ENCODE peak calls at places on chromosome 10, in four cellular contexts. Y, V, O and X are unnamed samples.

GRCh38 chr10:21498977-21499376 is 26.5 kb downstream of the SKIDA1 start:
- DNase-seq in Y (no peak), V (no peak), O (no peak), X (no peak)

GRCh38 chr10:526651-527312 is 162.7 kb downstream of the DIP2C start:
- DNase-seq in Y (no peak), V (no peak), O (peak), X (no peak)

GRCh38 chr10:83536426-83536825 is 602.9 kb upstream of the GHITM start:
- DNase-seq in Y (no peak), V (no peak), O (no peak), X (no peak)

GRCh38 chr10:72200883-72201282 is 14.9 kb upstream of the ANAPC16 start:
- DNase-seq in Y (no peak), V (no peak), O (no peak), X (no peak)

GRCh38 chr10:128098631-128099030 is 27.6 kb downstream of the MKI67 start:
- DNase-seq in Y (no peak), V (no peak), O (no peak), X (no peak)

GRCh38 chr10:129464251-129464650 is 2.8 kb upstream of the MGMT start:
- DNase-seq in Y (no peak), V (no peak), O (no peak), X (no peak)

GRCh38 chr10:113038183-113038582 is 88.1 kb downstream of the TCF7L2 start:
- DNase-seq in Y (no peak), V (no peak), O (no peak), X (no peak)

GRCh38 chr10:18665815-18666558 is 6.8 kb downstream of the ARL5B start:
- DNase-seq in Y (no peak), V (peak), O (no peak), X (no peak)

GRCh38 chr10:71598673-71599072 is 120.9 kb downstream of the C10orf105 start:
- DNase-seq in Y (no peak), V (no peak), O (no peak), X (no peak)

GRCh38 chr10:81472927-81473470 is 402.0 kb upstream of the NRG3 start:
- DNase-seq in Y (no peak), V (no peak), O (no peak), X (peak)

GRCh38 chr10:96130326-96130758 is 245 bp downstream of the ZNF518A start:
- DNase-seq in Y (no peak), V (peak), O (peak), X (peak)

GRCh38 chr10:33817647-33818046 is 483.2 kb upstream of the NRP1 start:
- DNase-seq in Y (no peak), V (no peak), O (no peak), X (no peak)

GRCh38 chr10:133013478-133013877 is 71.1 kb upstream of the CFAP46 start:
- DNase-seq in Y (no peak), V (no peak), O (no peak), X (no peak)

GRCh38 chr10:59395984-59396383 is 33.6 kb upstream of the FAM13C start:
- DNase-seq in Y (no peak), V (peak), O (no peak), X (no peak)

GRCh38 chr10:29370092-29370611 is 81.3 kb downstream of the LYZL1 start:
- DNase-seq in Y (no peak), V (no peak), O (no peak), X (no peak)

GRCh38 chr10:104123397-104123796 is 1.4 kb downstream of the SFR1 start:
- DNase-seq in Y (no peak), V (no peak), O (no peak), X (peak)

GRCh38 chr10:110077436-110078120 is 69.8 kb downstream of the ADD3 start:
- DNase-seq in Y (no peak), V (peak), O (no peak), X (no peak)

GRCh38 chr10:126730856-126731612 is 60.5 kb upstream of the C10orf90 start:
- DNase-seq in Y (no peak), V (no peak), O (no peak), X (no peak)

GRCh38 chr10:79502561-79503309 is 9.6 kb upstream of the EIF5AL1 start:
- DNase-seq in Y (no peak), V (peak), O (peak), X (peak)

GRCh38 chr10:43255644-43256431 is 11.0 kb downstream of the RASGEF1A start:
- DNase-seq in Y (no peak), V (peak), O (peak), X (peak)

GRCh38 chr10:66804911-66805310 is 120.9 kb upstream of the LRRTM3 start:
- DNase-seq in Y (no peak), V (no peak), O (no peak), X (no peak)

GRCh38 chr10:117163061-117163953 is 25.2 kb upstream of the VAX1 start:
- DNase-seq in Y (no peak), V (no peak), O (peak), X (peak)

GRCh38 chr10:79933961-79934360 is 14.9 kb downstream of the SFTPD start:
- DNase-seq in Y (no peak), V (peak), O (no peak), X (no peak)

GRCh38 chr10:89875557-89875956 is 174.2 kb downstream of the KIF20B start:
- DNase-seq in Y (no peak), V (no peak), O (no peak), X (no peak)
- TF ChIP-seq TAF1 in Y (no peak), V (no peak), O (no peak), X (no peak)

GRCh38 chr10:111856631-111857030 is 326.9 kb downstream of the GPAM start:
- DNase-seq in Y (no peak), V (peak), O (no peak), X (peak)
- H2AFZ ChIP-seq in Y (no peak), V (no peak), O (no peak), X (no peak)

GRCh38 chr10:63462442-63462841 is 3.3 kb downstream of the JMJD1C start:
- DNase-seq in Y (no peak), V (no peak), O (no peak), X (no peak)
- TF ChIP-seq GABPA in Y (no peak), V (no peak), O (no peak), X (no peak)

DNA sequence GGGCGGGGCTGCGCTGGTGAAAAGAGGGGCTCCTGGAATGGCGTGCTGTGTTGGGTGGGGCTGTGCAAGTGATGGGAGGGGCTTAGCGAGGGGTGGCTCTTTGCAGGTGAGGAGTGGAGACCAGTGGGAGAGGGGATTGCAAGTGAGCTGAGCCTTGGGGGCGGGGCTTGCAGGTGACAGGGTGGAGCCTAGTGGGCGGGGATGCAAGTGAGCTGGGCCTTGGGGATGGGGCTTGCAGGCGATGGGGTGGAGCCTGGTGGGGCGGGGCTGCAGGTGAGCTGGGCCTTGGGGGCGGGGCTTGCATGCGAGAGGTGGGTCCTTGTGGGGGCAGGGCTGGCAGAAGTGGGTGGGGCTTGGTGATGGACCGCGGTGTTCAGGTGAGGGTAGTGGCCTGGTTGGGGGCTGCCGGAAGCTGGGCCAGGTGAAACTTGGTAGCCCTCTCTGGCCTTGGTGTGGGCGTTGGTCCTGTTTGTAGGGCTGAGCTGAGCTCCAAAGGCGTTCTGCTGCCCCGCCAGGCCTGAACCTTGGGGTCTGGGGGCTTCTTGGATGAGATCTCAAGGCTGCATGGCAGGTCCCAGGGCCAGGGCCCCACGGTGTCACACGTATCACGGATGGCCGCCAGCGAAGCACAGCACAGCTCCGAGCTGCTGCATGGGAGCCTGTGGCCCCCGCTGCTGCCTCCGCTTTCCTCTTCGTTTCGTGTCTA is 744 bp upstream of the PITRM1 start:
- DNase-seq in Y (no peak), V (no peak), O (peak), X (no peak)
- TF ChIP-seq TAF1 in Y (no peak), V (no peak), O (no peak), X (no peak)